ENCODE peak calls at places on chromosomes 5 and 9, in eight cellular contexts. One of them, this sample, is unnamed.
A peak's percentile ranks its signal among the peaks of the same experiment; 100 is the strongest.

GRCh38 chr5:159409801-159410200 is 79.5 kb upstream of the IL12B start:
- DNase-seq in CD4-positive, alpha-beta memory T cell: no peak
- DNase-seq in trophoblast cell: no peak
- DNase-seq in SJSA1: no peak
- DNase-seq in body of pancreas: no peak
- DNase-seq in AG04450: no peak
- DNase-seq in tibial nerve: no peak
- DNase-seq in iPS DF 6.9: no peak
- DNase-seq in this sample: no peak

GRCh38 chr5:107631805-107632362 is 38.9 kb downstream of the EFNA5 start:
- DNase-seq in CD4-positive, alpha-beta memory T cell: no peak
- DNase-seq in trophoblast cell: no peak
- DNase-seq in SJSA1: no peak
- DNase-seq in body of pancreas: no peak
- DNase-seq in AG04450: no peak
- DNase-seq in tibial nerve: no peak
- DNase-seq in iPS DF 6.9: no peak
- DNase-seq in this sample: no peak

GRCh38 chr9:126938332-126938731 is 23.8 kb downstream of the RALGPS1 start:
- DNase-seq in CD4-positive, alpha-beta memory T cell: no peak
- DNase-seq in trophoblast cell: no peak
- DNase-seq in SJSA1: no peak
- DNase-seq in body of pancreas: no peak
- DNase-seq in AG04450: no peak
- DNase-seq in tibial nerve: no peak
- DNase-seq in iPS DF 6.9: no peak
- DNase-seq in this sample: no peak

GRCh38 chr5:136000937-136001336 is 27.9 kb upstream of the TGFBI start:
- DNase-seq in CD4-positive, alpha-beta memory T cell: no peak
- DNase-seq in trophoblast cell: no peak
- DNase-seq in SJSA1: no peak
- DNase-seq in body of pancreas: no peak
- DNase-seq in AG04450: no peak
- DNase-seq in tibial nerve: no peak
- DNase-seq in iPS DF 6.9: no peak
- DNase-seq in this sample: no peak

GRCh38 chr9:123536455-123536868 is 180.5 kb downstream of the CRB2 start:
- DNase-seq in CD4-positive, alpha-beta memory T cell: no peak
- DNase-seq in trophoblast cell: no peak
- DNase-seq in SJSA1: no peak
- DNase-seq in body of pancreas: no peak
- DNase-seq in AG04450: no peak
- DNase-seq in tibial nerve: no peak
- DNase-seq in iPS DF 6.9: no peak
- DNase-seq in this sample: no peak

GRCh38 chr9:3879315-3879714 is 353.5 kb upstream of the RFX3 start:
- DNase-seq in CD4-positive, alpha-beta memory T cell: no peak
- DNase-seq in trophoblast cell: no peak
- DNase-seq in SJSA1: no peak
- DNase-seq in body of pancreas: peak; percentile 39
- DNase-seq in AG04450: no peak
- DNase-seq in tibial nerve: no peak
- DNase-seq in iPS DF 6.9: no peak
- DNase-seq in this sample: no peak

GRCh38 chr9:37639109-37639748 is 11.5 kb upstream of the FRMPD1 start:
- DNase-seq in CD4-positive, alpha-beta memory T cell: no peak
- DNase-seq in trophoblast cell: peak; percentile 54
- DNase-seq in SJSA1: no peak
- DNase-seq in body of pancreas: no peak
- DNase-seq in AG04450: no peak
- DNase-seq in tibial nerve: no peak
- DNase-seq in iPS DF 6.9: no peak
- DNase-seq in this sample: no peak

GRCh38 chr9:30476826-30477225 is 1907.6 kb upstream of the ACO1 start:
- DNase-seq in CD4-positive, alpha-beta memory T cell: no peak
- DNase-seq in trophoblast cell: no peak
- DNase-seq in SJSA1: no peak
- DNase-seq in body of pancreas: no peak
- DNase-seq in AG04450: no peak
- DNase-seq in tibial nerve: no peak
- DNase-seq in iPS DF 6.9: no peak
- DNase-seq in this sample: no peak

GRCh38 chr9:107504585-107505455 is 15.3 kb upstream of the KLF4 start:
- DNase-seq in CD4-positive, alpha-beta memory T cell: no peak
- DNase-seq in trophoblast cell: no peak
- DNase-seq in SJSA1: peak; percentile 82
- DNase-seq in body of pancreas: peak; percentile 39
- DNase-seq in AG04450: peak; percentile 43
- DNase-seq in tibial nerve: no peak
- DNase-seq in iPS DF 6.9: no peak
- DNase-seq in this sample: no peak

GRCh38 chr5:159854916-159855315 is 61.4 kb upstream of the ADRA1B start:
- DNase-seq in CD4-positive, alpha-beta memory T cell: no peak
- DNase-seq in trophoblast cell: no peak
- DNase-seq in SJSA1: peak; percentile 34
- DNase-seq in body of pancreas: no peak
- DNase-seq in AG04450: no peak
- DNase-seq in tibial nerve: no peak
- DNase-seq in iPS DF 6.9: no peak
- DNase-seq in this sample: no peak

GRCh38 chr9:82720515-82720914 is 342.4 kb downstream of the RASEF start:
- DNase-seq in CD4-positive, alpha-beta memory T cell: no peak
- DNase-seq in trophoblast cell: no peak
- DNase-seq in SJSA1: no peak
- DNase-seq in body of pancreas: no peak
- DNase-seq in AG04450: no peak
- DNase-seq in tibial nerve: no peak
- DNase-seq in iPS DF 6.9: no peak
- DNase-seq in this sample: no peak

GRCh38 chr9:77978086-77978781 is 53.4 kb downstream of the GNAQ start:
- DNase-seq in CD4-positive, alpha-beta memory T cell: no peak
- DNase-seq in trophoblast cell: no peak
- DNase-seq in SJSA1: no peak
- DNase-seq in body of pancreas: no peak
- DNase-seq in AG04450: no peak
- DNase-seq in tibial nerve: no peak
- DNase-seq in iPS DF 6.9: no peak
- DNase-seq in this sample: no peak

GRCh38 chr9:87549774-87550173 is 52.1 kb downstream of the DAPK1 start:
- DNase-seq in CD4-positive, alpha-beta memory T cell: no peak
- DNase-seq in trophoblast cell: no peak
- DNase-seq in SJSA1: no peak
- DNase-seq in body of pancreas: no peak
- DNase-seq in AG04450: no peak
- DNase-seq in tibial nerve: no peak
- DNase-seq in iPS DF 6.9: no peak
- DNase-seq in this sample: no peak

GRCh38 chr5:9284272-9284671 is 261.6 kb downstream of the SEMA5A start:
- DNase-seq in CD4-positive, alpha-beta memory T cell: no peak
- DNase-seq in trophoblast cell: no peak
- DNase-seq in SJSA1: no peak
- DNase-seq in body of pancreas: no peak
- DNase-seq in AG04450: no peak
- DNase-seq in tibial nerve: no peak
- DNase-seq in iPS DF 6.9: no peak
- DNase-seq in this sample: no peak

GRCh38 chr5:87127426-87127825 is 140.3 kb upstream of the RASA1 start:
- DNase-seq in CD4-positive, alpha-beta memory T cell: no peak
- DNase-seq in trophoblast cell: no peak
- DNase-seq in SJSA1: peak; percentile 22
- DNase-seq in body of pancreas: no peak
- DNase-seq in AG04450: peak; percentile 32
- DNase-seq in tibial nerve: no peak
- DNase-seq in iPS DF 6.9: no peak
- DNase-seq in this sample: no peak

GRCh38 chr5:5995819-5996218 is 382.5 kb downstream of the MED10 start:
- DNase-seq in CD4-positive, alpha-beta memory T cell: no peak
- DNase-seq in trophoblast cell: no peak
- DNase-seq in SJSA1: no peak
- DNase-seq in body of pancreas: no peak
- DNase-seq in AG04450: no peak
- DNase-seq in tibial nerve: no peak
- DNase-seq in iPS DF 6.9: no peak
- DNase-seq in this sample: no peak
- H3K9me3 ChIP-seq in CD4-positive, alpha-beta memory T cell: peaks cover 3% of the 10 kb centered on the region
- H3K9me3 ChIP-seq in trophoblast cell: peaks cover 4% of the 10 kb centered on the region
- H3K9me3 ChIP-seq in SJSA1: no peaks in the 10 kb centered on the region
- H3K9me3 ChIP-seq in body of pancreas: no peaks in the 10 kb centered on the region
- H3K9me3 ChIP-seq in AG04450: peaks cover 26% of the 10 kb centered on the region
- H3K9me3 ChIP-seq in tibial nerve: no peaks in the 10 kb centered on the region
- H3K9me3 ChIP-seq in iPS DF 6.9: no peaks in the 10 kb centered on the region
- H3K9me3 ChIP-seq in this sample: no peaks in the 10 kb centered on the region

DNA sequence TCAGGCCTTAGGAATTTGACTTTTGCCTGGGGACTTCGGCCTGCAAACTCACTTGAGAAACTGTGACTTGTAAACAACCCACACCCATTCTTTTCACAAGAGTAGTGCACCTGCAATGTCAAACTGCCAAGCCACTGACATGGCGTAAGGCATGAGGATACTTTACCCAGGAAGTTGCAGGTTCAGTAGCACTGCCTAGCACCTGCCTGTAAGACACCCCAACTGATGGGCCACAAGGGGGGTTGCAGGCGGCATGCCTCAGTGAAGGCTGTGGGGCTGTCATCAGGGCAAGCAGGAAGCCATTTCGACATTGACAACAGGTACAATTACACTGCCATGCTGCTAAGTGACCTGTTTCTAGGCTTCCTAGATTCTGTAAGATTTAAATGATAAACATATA is 41.3 kb upstream of the RASGEF1C start:
- DNase-seq in CD4-positive, alpha-beta memory T cell: no peak
- DNase-seq in trophoblast cell: no peak
- DNase-seq in SJSA1: no peak
- DNase-seq in body of pancreas: no peak
- DNase-seq in AG04450: no peak
- DNase-seq in tibial nerve: no peak
- DNase-seq in iPS DF 6.9: no peak
- DNase-seq in this sample: no peak
- H3K9me3 ChIP-seq in CD4-positive, alpha-beta memory T cell: peaks cover 28% of the 10 kb centered on the region
- H3K9me3 ChIP-seq in trophoblast cell: peaks cover 35% of the 10 kb centered on the region
- H3K9me3 ChIP-seq in SJSA1: peaks cover 46% of the 10 kb centered on the region
- H3K9me3 ChIP-seq in body of pancreas: peaks cover 3% of the 10 kb centered on the region
- H3K9me3 ChIP-seq in AG04450: peaks cover 73% of the 10 kb centered on the region
- H3K9me3 ChIP-seq in tibial nerve: peaks cover 2% of the 10 kb centered on the region
- H3K9me3 ChIP-seq in iPS DF 6.9: peaks cover 17% of the 10 kb centered on the region
- H3K9me3 ChIP-seq in this sample: peaks cover 19% of the 10 kb centered on the region

DNA sequence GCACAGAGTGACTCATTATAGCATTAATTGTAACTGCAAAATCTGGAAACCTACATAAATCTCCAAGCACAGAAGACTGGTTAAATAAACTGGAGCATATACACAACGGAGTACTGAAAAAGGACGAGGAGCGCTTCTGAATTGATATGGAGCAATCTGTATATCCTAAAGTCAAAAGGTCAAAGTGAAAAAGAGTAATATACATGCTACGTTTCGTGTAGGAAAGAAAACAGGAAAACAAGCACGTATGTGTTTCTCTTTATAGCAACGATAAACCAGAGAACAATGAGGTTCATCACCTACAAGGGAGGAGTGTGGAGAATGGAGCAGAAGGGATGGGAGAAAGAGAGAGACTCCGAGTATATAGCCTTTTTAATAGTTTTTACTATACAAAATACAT is 8.0 kb downstream of the ZFP62 start:
- DNase-seq in CD4-positive, alpha-beta memory T cell: no peak
- DNase-seq in trophoblast cell: no peak
- DNase-seq in SJSA1: no peak
- DNase-seq in body of pancreas: no peak
- DNase-seq in AG04450: no peak
- DNase-seq in tibial nerve: no peak
- DNase-seq in iPS DF 6.9: no peak
- DNase-seq in this sample: no peak
- H3K9me3 ChIP-seq in CD4-positive, alpha-beta memory T cell: peaks cover 19% of the 10 kb centered on the region
- H3K9me3 ChIP-seq in trophoblast cell: peaks cover 8% of the 10 kb centered on the region
- H3K9me3 ChIP-seq in SJSA1: peaks cover 25% of the 10 kb centered on the region
- H3K9me3 ChIP-seq in body of pancreas: no peaks in the 10 kb centered on the region
- H3K9me3 ChIP-seq in AG04450: peaks cover 29% of the 10 kb centered on the region
- H3K9me3 ChIP-seq in tibial nerve: no peaks in the 10 kb centered on the region
- H3K9me3 ChIP-seq in iPS DF 6.9: peaks cover 18% of the 10 kb centered on the region
- H3K9me3 ChIP-seq in this sample: peaks cover 10% of the 10 kb centered on the region

DNA sequence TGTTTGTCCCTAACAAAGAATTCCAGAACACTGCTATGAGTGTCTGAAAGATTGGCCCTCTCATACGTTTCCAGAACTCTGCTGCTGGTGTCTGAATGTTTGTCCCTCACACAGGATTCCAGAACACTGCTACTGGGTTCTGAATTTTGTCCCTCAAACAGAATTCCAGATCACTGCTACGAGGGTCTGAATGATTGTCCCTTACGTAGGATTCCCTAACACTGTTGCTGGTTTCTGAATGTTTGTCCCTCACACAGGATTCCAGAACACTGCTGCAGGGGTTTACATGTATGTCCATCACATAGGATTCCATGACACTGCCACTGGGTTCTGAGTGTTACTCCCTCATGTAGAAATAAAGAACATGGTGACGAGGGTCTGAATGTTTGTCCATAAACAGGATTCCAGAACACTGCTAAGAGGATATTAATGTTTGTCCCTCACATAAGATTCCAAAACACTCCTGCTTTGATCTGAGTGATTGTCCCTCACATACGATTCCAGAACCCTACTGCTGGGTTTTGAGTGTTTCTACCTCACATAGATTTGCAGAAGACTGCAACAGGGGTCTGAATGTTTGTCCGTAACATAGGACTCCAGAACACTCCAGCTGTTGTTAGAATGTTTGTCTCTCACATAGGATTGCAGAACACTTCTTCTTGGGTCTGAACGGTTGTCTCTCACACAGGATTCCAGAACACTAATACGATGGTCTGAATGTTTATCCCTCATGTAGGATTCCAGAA is 214.4 kb downstream of the FOXD4L6 start:
- DNase-seq in CD4-positive, alpha-beta memory T cell: no peak
- DNase-seq in trophoblast cell: no peak
- DNase-seq in SJSA1: no peak
- DNase-seq in body of pancreas: no peak
- DNase-seq in AG04450: no peak
- DNase-seq in tibial nerve: no peak
- DNase-seq in iPS DF 6.9: no peak
- DNase-seq in this sample: no peak
- H3K9me3 ChIP-seq in CD4-positive, alpha-beta memory T cell: peaks cover 64% of the 10 kb centered on the region
- H3K9me3 ChIP-seq in trophoblast cell: peaks cover 33% of the 10 kb centered on the region
- H3K9me3 ChIP-seq in SJSA1: peaks cover 18% of the 10 kb centered on the region
- H3K9me3 ChIP-seq in body of pancreas: no peaks in the 10 kb centered on the region
- H3K9me3 ChIP-seq in AG04450: peaks cover 41% of the 10 kb centered on the region
- H3K9me3 ChIP-seq in tibial nerve: peaks cover 8% of the 10 kb centered on the region
- H3K9me3 ChIP-seq in iPS DF 6.9: peaks cover 11% of the 10 kb centered on the region
- H3K9me3 ChIP-seq in this sample: peaks cover 57% of the 10 kb centered on the region

DNA sequence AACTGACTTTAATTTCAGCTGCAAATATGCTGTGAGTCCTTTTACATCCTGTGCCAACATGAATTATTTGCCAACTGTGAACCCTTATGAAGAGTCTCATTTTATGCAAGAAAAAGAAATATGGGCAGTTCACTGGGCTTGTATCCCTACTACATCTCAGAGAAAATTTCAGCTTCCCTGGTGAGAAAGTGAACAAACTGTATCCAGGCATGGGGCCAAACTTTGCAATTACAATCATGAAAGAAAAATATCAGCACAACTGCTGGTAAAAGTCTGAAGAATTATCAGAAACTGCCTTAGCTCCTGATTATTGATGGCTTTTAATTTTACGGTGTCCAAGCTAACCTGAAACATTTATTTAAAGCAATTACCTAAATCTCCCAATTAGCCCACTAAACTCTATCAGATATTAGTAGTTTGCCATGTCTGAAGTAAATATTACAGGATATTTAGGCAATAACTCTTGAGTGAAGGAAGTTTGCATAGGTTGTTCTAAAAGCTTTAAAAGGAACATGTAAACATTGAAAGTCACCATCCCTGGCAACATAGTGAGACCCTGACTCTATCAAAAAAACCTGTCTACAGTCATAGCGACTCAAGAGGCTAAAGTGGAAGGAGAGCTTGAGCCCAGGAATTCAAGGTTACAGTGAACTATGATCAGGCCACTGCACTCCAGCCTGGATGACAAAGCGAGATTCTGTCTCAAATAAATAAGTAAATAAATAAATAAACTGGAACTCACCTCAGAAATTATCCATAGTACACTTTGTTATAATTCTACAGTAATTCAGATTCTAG is 83.9 kb upstream of the HCN1 start:
- DNase-seq in CD4-positive, alpha-beta memory T cell: no peak
- DNase-seq in trophoblast cell: no peak
- DNase-seq in SJSA1: no peak
- DNase-seq in body of pancreas: peak; percentile 57
- DNase-seq in AG04450: no peak
- DNase-seq in tibial nerve: no peak
- DNase-seq in iPS DF 6.9: no peak
- DNase-seq in this sample: no peak
- H3K9me3 ChIP-seq in CD4-positive, alpha-beta memory T cell: peaks cover 4% of the 10 kb centered on the region
- H3K9me3 ChIP-seq in trophoblast cell: no peaks in the 10 kb centered on the region
- H3K9me3 ChIP-seq in SJSA1: peaks cover 8% of the 10 kb centered on the region
- H3K9me3 ChIP-seq in body of pancreas: no peaks in the 10 kb centered on the region
- H3K9me3 ChIP-seq in AG04450: peaks cover 6% of the 10 kb centered on the region
- H3K9me3 ChIP-seq in tibial nerve: no peaks in the 10 kb centered on the region
- H3K9me3 ChIP-seq in iPS DF 6.9: no peaks in the 10 kb centered on the region
- H3K9me3 ChIP-seq in this sample: no peaks in the 10 kb centered on the region